ENCODE peak calls at places on chromosomes 2 and 18, in four cellular contexts. G is NCI-H2029, A is HT1080, X is NCI-H1092 treated with DMSO at 0.1 percent for 48 hours. E is an unnamed sample.

GRCh38 chr2:118686364-118686763 is 161.1 kb downstream of the EN1 start:
- DNase-seq in G (no peak), X (no peak), A (no peak), E (no peak)

GRCh38 chr2:84223191-84223590 is 235.9 kb downstream of the SUCLG1 start:
- DNase-seq in X (no peak), A (peak; percentile 61), G (no peak), E (peak; percentile 33)

GRCh38 chr2:160140001-160140400 is 60.1 kb downstream of the ITGB6 start:
- DNase-seq in X (no peak), G (no peak), A (no peak), E (no peak)

GRCh38 chr2:180753809-180754761 is 226.3 kb upstream of the UBE2E3 start:
- DNase-seq in A (peak; percentile 93), G (no peak), X (no peak), E (peak; percentile 71)

GRCh38 chr18:63316612-63317555 is 2.7 kb downstream of the BCL2 start:
- DNase-seq in X (no peak), G (no peak), A (no peak), E (peak; percentile 12)

GRCh38 chr2:105732096-105732495 is 12.6 kb upstream of the NCK2 start:
- DNase-seq in A (no peak), X (no peak), G (no peak), E (no peak)

GRCh38 chr18:58788971-58789797 is 75.5 kb upstream of the ZNF532 start:
- DNase-seq in X (no peak), G (no peak), A (peak; percentile 95), E (peak; percentile 92)

GRCh38 chr18:24014986-24015896 is 687 bp downstream of the TTC39C start:
- DNase-seq in X (peak; percentile 49), A (peak; percentile 27), G (no peak), E (peak; percentile 70)

GRCh38 chr2:149076863-149077412 is 38.4 kb downstream of the LYPD6B start:
- DNase-seq in A (no peak), G (no peak), X (no peak), E (peak; percentile 90)

GRCh38 chr2:224404766-224405165 is 2.9 kb upstream of the FAM124B start:
- DNase-seq in X (no peak), G (no peak), A (no peak), E (no peak)

E was measured in M059J.